ENCODE peak calls at places on chromosomes 12 and 14, in seven cellular contexts. B is RWPE2, Q is testis, P is MM.1S, X is adipocyte, L is heart left ventricle, J is pancreas. U is an unnamed sample.

GRCh38 chr14:79419571-79420327 is 791.6 kb downstream of the DIO2 start:
- DNase-seq in B (no peak), Q (no peak), P (no peak), X (no peak), L (no peak), J (no peak), U (no peak)

GRCh38 chr12:51262758-51263177 is 7.4 kb downstream of the SMAGP start:
- DNase-seq in B (no peak), Q (peak; percentile 75), P (peak; percentile 9), X (peak; percentile 68), L (no peak), J (peak; percentile 82), U (peak; percentile 72)

GRCh38 chr14:76920572-76921175 is 94.5 kb downstream of the LRRC74A start:
- DNase-seq in B (no peak), Q (no peak), P (no peak), X (no peak), L (no peak), J (no peak), U (no peak)

GRCh38 chr12:89909753-89910152 is 201.1 kb upstream of the ATP2B1 start:
- DNase-seq in B (no peak), Q (no peak), P (no peak), X (no peak), L (no peak), J (no peak), U (no peak)

GRCh38 chr12:102174761-102175160 is 22.9 kb downstream of the PMCH start:
- DNase-seq in B (no peak), Q (no peak), P (no peak), X (no peak), L (no peak), J (no peak), U (no peak)

GRCh38 chr14:94373708-94374107 is 14.7 kb downstream of the SERPINA1 start:
- DNase-seq in B (peak; percentile 98), Q (no peak), P (no peak), X (peak; percentile 97), L (no peak), J (no peak), U (no peak)

GRCh38 chr12:26043139-26044006 is 81.5 kb downstream of the BHLHE41 start:
- DNase-seq in B (no peak), Q (no peak), P (no peak), X (no peak), L (no peak), J (no peak), U (no peak)

GRCh38 chr14:96586921-96587822 is 85.0 kb downstream of the PAPOLA start:
- DNase-seq in B (peak; percentile 57), Q (no peak), P (no peak), X (no peak), L (no peak), J (no peak), U (no peak)

GRCh38 chr12:109098671-109099070 is 1.3 kb downstream of the UNG start:
- DNase-seq in B (no peak), Q (no peak), P (no peak), X (peak; percentile 47), L (no peak), J (no peak), U (no peak)

GRCh38 chr12:52645982-52646381 is 6.0 kb downstream of the KRT2 start:
- DNase-seq in B (no peak), Q (no peak), P (no peak), X (no peak), L (no peak), J (no peak), U (no peak)

GRCh38 chr14:103121846-103122577 is 1.2 kb upstream of the TNFAIP2 start:
- DNase-seq in B (peak; percentile 98), Q (peak; percentile 72), P (no peak), X (peak; percentile 58), L (peak; percentile 87), J (peak; percentile 88), U (peak; percentile 77)

GRCh38 chr14:36857136-36857535 is 195.5 kb downstream of the PAX9 start:
- DNase-seq in B (no peak), Q (no peak), P (no peak), X (no peak), L (no peak), J (no peak), U (no peak)

GRCh38 chr14:76742961-76743360 is 18.3 kb upstream of the VASH1 start:
- DNase-seq in B (no peak), Q (no peak), P (no peak), X (no peak), L (no peak), J (no peak), U (no peak)

GRCh38 chr12:25348290-25348689 is 97.6 kb upstream of the KRAS start:
- DNase-seq in B (no peak), Q (no peak), P (no peak), X (no peak), L (no peak), J (no peak), U (no peak)

DNA sequence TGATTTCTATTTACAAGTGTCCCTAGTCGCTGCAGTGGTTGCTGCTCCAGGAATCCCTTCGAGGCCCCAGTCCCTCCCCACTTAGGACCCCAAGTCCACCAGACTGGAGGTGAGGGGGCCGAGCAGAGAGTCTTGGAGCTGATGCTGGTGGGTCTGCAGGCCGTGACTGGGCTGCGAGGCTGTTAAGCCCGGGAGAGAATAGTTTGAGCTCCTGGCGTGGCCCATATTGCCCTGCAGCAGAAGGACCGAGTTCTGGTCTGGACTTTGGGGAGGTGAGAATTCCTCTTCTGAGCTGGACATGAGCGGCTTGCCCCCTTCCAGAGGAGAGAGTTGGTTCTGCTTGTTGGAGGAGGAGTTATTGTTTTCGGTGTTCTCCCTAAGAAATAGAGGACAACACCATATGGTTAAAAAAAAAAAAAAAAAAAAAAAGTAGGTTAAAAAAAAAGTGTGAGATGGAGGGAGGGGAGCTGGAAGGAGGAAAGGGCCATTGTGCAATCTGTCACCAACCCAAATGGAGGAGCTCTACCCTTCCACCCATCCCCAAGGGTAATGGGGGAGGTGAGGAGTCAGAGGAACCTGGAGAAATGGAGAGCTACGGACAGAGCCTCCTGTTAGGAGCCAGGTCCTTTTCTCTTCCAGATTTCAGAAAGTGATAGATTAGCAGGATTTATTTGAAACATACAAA is 2.9 kb downstream of the SIX1 start:
- DNase-seq in B (no peak), Q (no peak), P (no peak), X (peak; percentile 66), L (no peak), J (no peak), U (no peak)
- H3K4me1 ChIP-seq in B (no peaks in the 10 kb centered on the region), Q (peaks cover 12% of the 10 kb centered on the region), P (peaks cover 14% of the 10 kb centered on the region), X (peaks cover 44% of the 10 kb centered on the region), L (peaks cover 44% of the 10 kb centered on the region), J (peaks cover 23% of the 10 kb centered on the region), U (peaks cover 9% of the 10 kb centered on the region)

DNA sequence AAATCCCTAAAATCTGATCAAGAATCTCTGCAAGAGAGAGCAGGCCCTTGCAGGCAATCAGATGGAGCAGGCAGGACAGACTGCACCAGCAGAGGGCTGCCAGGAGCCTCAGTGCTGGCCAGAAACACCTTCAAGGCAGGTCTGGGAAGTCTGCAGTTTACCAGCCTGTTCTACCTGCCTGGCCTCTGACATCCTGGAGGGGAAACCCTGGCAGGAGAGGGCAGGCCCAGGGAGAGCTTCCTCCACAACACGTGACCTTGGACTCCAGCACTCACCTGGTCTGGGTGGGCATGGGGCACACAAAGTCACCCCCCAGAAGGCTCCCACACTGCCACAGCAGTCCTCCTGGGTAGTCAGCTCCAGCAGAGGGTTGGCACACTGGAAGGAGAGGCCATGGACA is 56.0 kb downstream of the ISCA2 start:
- DNase-seq in B (peak; percentile 64), Q (no peak), P (no peak), X (peak; percentile 14), L (no peak), J (no peak), U (no peak)
- H3K4me1 ChIP-seq in B (peaks cover 2% of the 10 kb centered on the region), Q (no peaks in the 10 kb centered on the region), P (no peaks in the 10 kb centered on the region), X (peaks cover 41% of the 10 kb centered on the region), L (peaks cover 51% of the 10 kb centered on the region), J (no peaks in the 10 kb centered on the region), U (peaks cover 19% of the 10 kb centered on the region)

GRCh38 chr12:501722-502447 is 42.1 kb downstream of the B4GALNT3 start:
- DNase-seq in B (no peak), Q (no peak), P (no peak), X (no peak), L (no peak), J (no peak), U (no peak)

GRCh38 chr12:499837-500458 is 40.2 kb downstream of the B4GALNT3 start:
- DNase-seq in B (no peak), Q (no peak), P (no peak), X (no peak), L (no peak), J (no peak), U (no peak)

GRCh38 chr12:495466-495865 is 35.7 kb downstream of the B4GALNT3 start:
- DNase-seq in B (no peak), Q (no peak), P (no peak), X (no peak), L (no peak), J (no peak), U (no peak)

GRCh38 chr12:497501-498160 is 37.9 kb downstream of the B4GALNT3 start:
- DNase-seq in B (no peak), Q (no peak), P (no peak), X (no peak), L (no peak), J (no peak), U (no peak)

GRCh38 chr12:496736-497135 is 37.0 kb downstream of the B4GALNT3 start:
- DNase-seq in B (no peak), Q (no peak), P (no peak), X (no peak), L (no peak), J (no peak), U (no peak)
- H3K4me1 ChIP-seq in B (no peaks in the 10 kb centered on the region), Q (no peaks in the 10 kb centered on the region), P (no peaks in the 10 kb centered on the region), X (no peaks in the 10 kb centered on the region), L (peaks cover 7% of the 10 kb centered on the region), J (no peaks in the 10 kb centered on the region), U (no peaks in the 10 kb centered on the region)

GRCh38 chr14:31024577-31025334 is 693 bp upstream of the AP4S1 start:
- DNase-seq in B (no peak), Q (no peak), P (no peak), X (no peak), L (no peak), J (no peak), U (no peak)

GRCh38 chr14:31022386-31022785 is 3.1 kb upstream of the AP4S1 start:
- DNase-seq in B (no peak), Q (no peak), P (no peak), X (no peak), L (no peak), J (no peak), U (no peak)

GRCh38 chr14:31024042-31024480 is 1.4 kb upstream of the AP4S1 start:
- DNase-seq in B (no peak), Q (no peak), P (no peak), X (peak; percentile 32), L (no peak), J (no peak), U (no peak)

GRCh38 chr14:31020834-31021575 is 4.4 kb upstream of the AP4S1 start:
- DNase-seq in B (no peak), Q (no peak), P (no peak), X (no peak), L (no peak), J (no peak), U (no peak)

DNA sequence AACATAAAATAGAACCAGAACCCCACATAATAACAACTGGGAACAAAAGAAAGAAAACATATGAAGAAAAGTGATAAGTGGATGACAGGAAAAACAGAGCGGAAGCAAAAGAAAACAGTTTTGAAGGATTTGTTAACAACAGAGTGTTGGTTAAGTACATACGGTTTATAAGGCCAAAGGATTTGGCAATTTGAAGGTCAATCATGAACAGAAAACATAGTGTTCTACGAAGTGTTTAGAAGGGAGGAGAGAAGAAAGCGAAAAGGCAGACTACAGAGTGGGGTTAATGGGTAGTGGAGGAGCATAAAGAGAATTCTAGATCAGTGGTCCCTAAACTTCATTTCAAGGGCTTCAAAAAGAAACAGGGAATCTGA is 3.9 kb upstream of the AP4S1 start:
- DNase-seq in B (no peak), Q (no peak), P (no peak), X (no peak), L (no peak), J (no peak), U (no peak)
- H3K4me1 ChIP-seq in B (peaks cover 16% of the 10 kb centered on the region), Q (peaks cover 13% of the 10 kb centered on the region), P (no peaks in the 10 kb centered on the region), X (peaks cover 32% of the 10 kb centered on the region), L (peaks cover 37% of the 10 kb centered on the region), J (peaks cover 9% of the 10 kb centered on the region), U (peaks cover 5% of the 10 kb centered on the region)

U was measured in ovary.